ENCODE peak calls at places on chromosomes 12 and 14, in nine cellular contexts. A, B, G, F, J, Q, H, C and E are unnamed samples.

GRCh38 chr12:127903146-127903545 is 363.8 kb upstream of the TMEM132C start:
- DNase-seq in A (no peak), B (no peak), G (no peak), F (no peak), J (no peak), Q (no peak), H (no peak), C (no peak), E (no peak)

GRCh38 chr12:128339669-128340068 is 72.7 kb downstream of the TMEM132C start:
- DNase-seq in A (no peak), B (no peak), G (no peak), F (no peak), J (no peak), Q (no peak), H (no peak), C (no peak), E (no peak)

GRCh38 chr12:78060186-78060585 is 229.5 kb downstream of the NAV3 start:
- DNase-seq in A (no peak), B (no peak), G (no peak), F (no peak), J (no peak), Q (no peak), H (no peak), C (peak), E (no peak)

GRCh38 chr12:100706029-100706428 is 88.5 kb upstream of the ANO4 start:
- DNase-seq in A (no peak), B (no peak), G (no peak), F (no peak), J (no peak), Q (no peak), H (peak), C (peak), E (peak)

GRCh38 chr14:104821971-104822608 is 21.2 kb downstream of the ZBTB42 start:
- DNase-seq in A (no peak), B (no peak), G (no peak), F (no peak), J (peak), Q (no peak), H (no peak), C (no peak), E (no peak)

GRCh38 chr12:52019123-52019770 is 12.5 kb downstream of the TAMALIN start:
- DNase-seq in A (no peak), B (no peak), G (no peak), F (no peak), J (no peak), Q (peak), H (no peak), C (no peak), E (no peak)

GRCh38 chr12:59940676-59941342 is 345.0 kb downstream of the SLC16A7 start:
- DNase-seq in A (no peak), B (no peak), G (no peak), F (no peak), J (no peak), Q (no peak), H (no peak), C (no peak), E (no peak)

GRCh38 chr12:62977419-62977818 is 42.5 kb upstream of the PPM1H start:
- DNase-seq in A (no peak), B (no peak), G (no peak), F (no peak), J (peak), Q (no peak), H (no peak), C (peak), E (no peak)

GRCh38 chr14:53004976-53005375 is 54.1 kb upstream of the FERMT2 start:
- DNase-seq in A (no peak), B (no peak), G (no peak), F (no peak), J (no peak), Q (no peak), H (no peak), C (no peak), E (no peak)

GRCh38 chr14:69259531-69260245 is at the start of gene GALNT16:
- DNase-seq in A (peak), B (no peak), G (peak), F (no peak), J (peak), Q (no peak), H (no peak), C (peak), E (no peak)

GRCh38 chr14:98203421-98203820 is 1068.6 kb downstream of the BCL11B start:
- DNase-seq in A (no peak), B (no peak), G (no peak), F (no peak), J (no peak), Q (no peak), H (no peak), C (no peak), E (no peak)

GRCh38 chr14:24995016-24995415 is 54.9 kb downstream of the STXBP6 start:
- DNase-seq in A (no peak), B (no peak), G (no peak), F (no peak), J (no peak), Q (no peak), H (no peak), C (no peak), E (no peak)

GRCh38 chr14:27026097-27026496 is 428.3 kb upstream of the NOVA1 start:
- DNase-seq in A (no peak), B (no peak), G (no peak), F (no peak), J (no peak), Q (no peak), H (no peak), C (no peak), E (no peak)

GRCh38 chr12:95014554-95014953 is 11.1 kb upstream of the NDUFA12 start:
- DNase-seq in A (no peak), B (no peak), G (no peak), F (no peak), J (no peak), Q (no peak), H (no peak), C (no peak), E (no peak)

GRCh38 chr14:56310643-56311042 is 192.4 kb downstream of the PELI2 start:
- DNase-seq in A (no peak), B (no peak), G (no peak), F (no peak), J (no peak), Q (no peak), H (no peak), C (no peak), E (no peak)